ENCODE peak calls at places on chromosome 18, in eight cellular contexts. S, X, A, B, O, M, F and D are unnamed samples.

GRCh38 chr18:12282436-12283039 is 25.5 kb upstream of the TUBB6 start:
- DNase-seq in S (no peak), X (no peak), A (peak; percentile 83), B (peak; percentile 92), O (no peak), M (no peak), F (peak; percentile 89), D (no peak)

GRCh38 chr18:22106536-22107292 is 62.7 kb upstream of the GATA6 start:
- DNase-seq in S (peak; percentile 74), X (no peak), A (peak; percentile 69), B (no peak), O (no peak), M (no peak), F (no peak), D (no peak)

GRCh38 chr18:73852789-73853188 is 294.8 kb downstream of the FBXO15 start:
- DNase-seq in S (no peak), X (no peak), A (no peak), B (no peak), O (no peak), M (no peak), F (no peak), D (no peak)

GRCh38 chr18:63697261-63697660 is 5.5 kb upstream of the SERPINB11 start:
- DNase-seq in S (no peak), X (no peak), A (peak; percentile 22), B (no peak), O (no peak), M (no peak), F (no peak), D (no peak)

GRCh38 chr18:75210274-75211001 is at the start of gene TSHZ1:
- DNase-seq in S (no peak), X (peak; percentile 18), A (peak; percentile 88), B (peak; percentile 75), O (peak; percentile 91), M (no peak), F (peak; percentile 83), D (peak; percentile 85)

GRCh38 chr18:33677891-33678290 is 99.9 kb downstream of the ASXL3 start:
- DNase-seq in S (no peak), X (no peak), A (no peak), B (no peak), O (no peak), M (no peak), F (no peak), D (no peak)

GRCh38 chr18:69123421-69123820 is 277.3 kb upstream of the DOK6 start:
- DNase-seq in S (no peak), X (no peak), A (no peak), B (no peak), O (no peak), M (no peak), F (no peak), D (no peak)

GRCh38 chr18:48764452-48764851 is 186.3 kb downstream of the SMAD7 start:
- DNase-seq in S (no peak), X (no peak), A (no peak), B (no peak), O (no peak), M (no peak), F (no peak), D (no peak)

GRCh38 chr18:30684825-30685481 is 357.6 kb downstream of the DSC3 start:
- DNase-seq in S (no peak), X (no peak), A (no peak), B (no peak), O (no peak), M (no peak), F (no peak), D (no peak)

GRCh38 chr18:63427566-63427965 is 5.3 kb upstream of the VPS4B start:
- DNase-seq in S (peak; percentile 69), X (no peak), A (peak; percentile 95), B (no peak), O (no peak), M (no peak), F (no peak), D (peak; percentile 54)